ENCODE peak calls at places on chromosomes 11 and 22, in seven cellular contexts. F is mucosa of descending colon, G is MG63, M is fibroblast of lung, Q is cardiac muscle cell, V is stomach, T is esophagus squamous epithelium. B is an unnamed sample.
A peak's percentile ranks its signal among the peaks of the same experiment; 100 is the strongest.

GRCh38 chr11:112481893-112482292 is 221.2 kb upstream of the PLET1 start:
- DNase-seq in M (no peak), T (no peak), G (no peak), F (no peak), Q (no peak), V (no peak), B (no peak)

GRCh38 chr11:111403021-111403725 is 24.1 kb upstream of the POU2AF1 start:
- DNase-seq in V (no peak), T (no peak), M (no peak), G (no peak), F (no peak), Q (no peak), B (no peak)

GRCh38 chr11:96155627-96156378 is 187.2 kb downstream of the MAML2 start:
- DNase-seq in G (peak; percentile 85), T (no peak), F (peak; percentile 47), V (peak; percentile 34), M (peak; percentile 94), Q (no peak), B (peak; percentile 60)

GRCh38 chr11:77091146-77091940 is 11.3 kb upstream of the OMP start:
- DNase-seq in T (no peak), M (peak; percentile 71), G (peak; percentile 60), Q (peak; percentile 72), V (peak; percentile 90), F (peak; percentile 94), B (peak; percentile 84)

GRCh38 chr11:17263803-17264202 is 12.7 kb upstream of the NUCB2 start:
- DNase-seq in G (no peak), Q (no peak), F (no peak), T (no peak), V (no peak), M (peak; percentile 42), B (no peak)

GRCh38 chr11:34243620-34244493 is 114.0 kb downstream of the ABTB2 start:
- DNase-seq in T (no peak), G (peak; percentile 81), M (peak; percentile 27), V (peak; percentile 56), Q (peak; percentile 67), F (peak; percentile 71), B (no peak)

GRCh38 chr22:38860291-38861169 is 11.5 kb downstream of the CBX6 start:
- DNase-seq in F (no peak), Q (no peak), G (no peak), T (no peak), V (no peak), M (no peak), B (no peak)

GRCh38 chr22:50530280-50530856 is 556 bp upstream of the TYMP start:
- DNase-seq in T (no peak), F (peak; percentile 90), G (peak; percentile 91), M (peak; percentile 83), Q (no peak), V (peak; percentile 91), B (peak; percentile 77)

GRCh38 chr11:118910309-118911112 is 15.2 kb downstream of the BCL9L start:
- DNase-seq in V (peak; percentile 82), F (peak; percentile 77), G (peak; percentile 86), T (no peak), Q (peak; percentile 88), M (peak; percentile 94), B (peak; percentile 89)

GRCh38 chr22:23053051-23053707 is 17.1 kb upstream of the GNAZ start:
- DNase-seq in G (no peak), V (no peak), F (no peak), T (no peak), Q (no peak), M (no peak), B (no peak)

GRCh38 chr11:60971520-60971919 is at the start of gene CD6:
- DNase-seq in G (no peak), F (no peak), Q (no peak), T (no peak), V (no peak), M (no peak), B (no peak)

GRCh38 chr11:196786-197731 is 4.2 kb downstream of the SCGB1C1 start:
- DNase-seq in Q (no peak), G (no peak), M (no peak), V (peak; percentile 24), F (no peak), T (no peak), B (no peak)

GRCh38 chr11:113022267-113022666 is 61.0 kb downstream of the NCAM1 start:
- DNase-seq in V (no peak), T (no peak), M (peak; percentile 10), Q (no peak), F (no peak), G (no peak), B (no peak)

GRCh38 chr11:60756307-60757032 is at the start of gene MS4A15:
- DNase-seq in M (no peak), T (no peak), V (no peak), G (no peak), Q (peak; percentile 28), F (no peak), B (no peak)

GRCh38 chr11:4436424-4436823 is 12.7 kb upstream of the OR52K2 start:
- DNase-seq in F (no peak), M (no peak), Q (no peak), G (no peak), T (no peak), V (no peak), B (no peak)

GRCh38 chr11:1827095-1827797 is 7.5 kb upstream of the SYT8 start:
- DNase-seq in T (no peak), G (peak; percentile 86), F (peak; percentile 64), M (peak; percentile 74), Q (no peak), V (peak; percentile 90), B (peak; percentile 85)

GRCh38 chr22:39494471-39495120 is 7.5 kb upstream of the MIEF1 start:
- DNase-seq in G (no peak), V (no peak), F (no peak), Q (no peak), T (no peak), M (no peak), B (no peak)

GRCh38 chr11:71986131-71986530 is 12.6 kb upstream of the IL18BP start:
- DNase-seq in T (no peak), Q (no peak), V (no peak), M (no peak), G (no peak), F (no peak), B (no peak)

GRCh38 chr11:128627666-128628342 is 40.4 kb upstream of the ETS1 start:
- DNase-seq in F (no peak), G (no peak), Q (no peak), M (no peak), T (no peak), V (no peak), B (no peak)

GRCh38 chr11:113634940-113635575 is 71.0 kb downstream of the TMPRSS5 start:
- DNase-seq in G (no peak), T (no peak), V (no peak), F (no peak), M (no peak), Q (no peak), B (no peak)

GRCh38 chr11:134614141-134614540 is 202.1 kb upstream of the B3GAT1 start:
- DNase-seq in F (no peak), V (no peak), T (no peak), M (no peak), G (no peak), Q (no peak), B (no peak)

GRCh38 chr22:29032584-29032983 is 29.0 kb downstream of the C22orf31 start:
- DNase-seq in M (peak; percentile 34), G (no peak), V (peak; percentile 34), T (no peak), Q (no peak), F (no peak), B (no peak)

DNA sequence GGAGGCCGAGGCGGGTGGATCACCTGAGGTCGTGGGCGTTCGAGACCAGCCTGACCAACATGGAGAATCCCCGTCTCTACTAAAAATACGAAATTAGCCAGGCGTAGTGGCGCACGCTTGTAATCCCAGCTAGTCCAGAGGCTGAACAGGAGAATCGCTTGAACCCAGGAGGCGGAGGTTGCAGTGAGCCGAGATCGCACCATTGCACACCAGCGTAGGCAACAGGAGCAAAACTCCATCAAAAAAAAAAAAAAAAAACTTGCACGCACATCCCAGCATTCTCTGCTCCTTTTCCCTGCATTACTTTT is 934 bp upstream of the ATL3 start:
- DNase-seq in F (no peak), Q (no peak), V (no peak), G (no peak), M (no peak), T (no peak), B (no peak)
- H3K9me3 ChIP-seq in F (no peaks in the 10 kb centered on the region), Q (no peaks in the 10 kb centered on the region), V (no peaks in the 10 kb centered on the region), G (no peaks in the 10 kb centered on the region), M (no peaks in the 10 kb centered on the region), T (no peaks in the 10 kb centered on the region), B (no peaks in the 10 kb centered on the region)

DNA sequence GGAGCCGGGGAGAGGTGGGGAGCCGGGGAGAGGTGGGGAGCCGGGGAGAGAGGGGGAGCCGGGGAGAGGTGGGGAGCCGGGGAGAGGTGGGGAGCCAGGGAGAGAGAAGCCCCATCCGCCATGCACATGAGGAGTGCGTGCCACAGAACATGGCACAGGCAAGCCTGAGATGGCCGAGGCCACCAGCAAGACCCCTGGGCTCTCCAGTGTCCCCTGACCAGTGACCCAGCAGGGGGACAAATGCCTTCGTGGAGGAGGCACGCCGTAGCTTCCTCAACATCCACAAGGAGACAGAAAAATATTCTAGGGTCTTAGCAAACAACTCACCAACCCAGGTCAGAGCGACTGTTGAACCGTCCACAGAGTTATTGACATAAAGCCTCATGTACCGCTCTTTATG is 618.8 kb downstream of the TBC1D22A start:
- DNase-seq in M (no peak), F (no peak), Q (no peak), T (no peak), V (no peak), G (no peak), B (peak; percentile 37)
- H3K9me3 ChIP-seq in M (no peaks in the 10 kb centered on the region), F (no peaks in the 10 kb centered on the region), Q (no peaks in the 10 kb centered on the region), T (no peaks in the 10 kb centered on the region), V (no peaks in the 10 kb centered on the region), G (no peaks in the 10 kb centered on the region), B (no peaks in the 10 kb centered on the region)

GRCh38 chr11:125215951-125216350 is 51.4 kb downstream of the PKNOX2 start:
- DNase-seq in G (no peak), T (no peak), M (no peak), V (no peak), Q (no peak), F (no peak), B (no peak)
- H3K9me3 ChIP-seq in G (no peaks in the 10 kb centered on the region), T (no peaks in the 10 kb centered on the region), M (no peaks in the 10 kb centered on the region), V (no peaks in the 10 kb centered on the region), Q (no peaks in the 10 kb centered on the region), F (no peaks in the 10 kb centered on the region), B (no peaks in the 10 kb centered on the region)

GRCh38 chr22:48254311-48254873 is 1491.9 kb downstream of the TBC1D22A start:
- DNase-seq in F (peak; percentile 54), G (no peak), Q (no peak), T (no peak), V (no peak), M (no peak), B (no peak)
- H3K9me3 ChIP-seq in F (no peaks in the 10 kb centered on the region), G (no peaks in the 10 kb centered on the region), Q (no peaks in the 10 kb centered on the region), T (no peaks in the 10 kb centered on the region), V (no peaks in the 10 kb centered on the region), M (no peaks in the 10 kb centered on the region), B (no peaks in the 10 kb centered on the region)